ENCODE peak calls at places on chromosomes 16 and 17, in ten cellular contexts. One of them, this sample, is unnamed.

GRCh38 chr16:82368041-82368440 is 198.0 kb upstream of the MPHOSPH6 start:
- DNase-seq in cardiac muscle cell: peak
- DNase-seq in activated CD8-positive, alpha-beta T cell treated with anti-CD3 and anti-CD28 coated beads, Interleukin-2, amount 10 ng/mL, durations not matched to agents 7 days and 5 days: peak
- DNase-seq in HFFc6: no peak
- DNase-seq in HT1080: peak
- DNase-seq in Ammon's horn: peak
- DNase-seq in A549: peak
- DNase-seq in GM23338: peak
- DNase-seq in stimulated activated CD4-positive, alpha-beta T cell treated with anti-CD3 and anti-CD28 coated beads, Interleukin-1b, Interleukin-23, amount 100 ng/mL, for 24 hours: no peak
- DNase-seq in activated gamma-delta T cell treated with Interleukin-2 at 50 U/mL for 16 hours: no peak
- DNase-seq in this sample: no peak

GRCh38 chr16:7330709-7331108 is 1.9 kb upstream of the RBFOX1 start:
- DNase-seq in cardiac muscle cell: no peak
- DNase-seq in activated CD8-positive, alpha-beta T cell treated with anti-CD3 and anti-CD28 coated beads, Interleukin-2, amount 10 ng/mL, durations not matched to agents 7 days and 5 days: no peak
- DNase-seq in HFFc6: no peak
- DNase-seq in HT1080: no peak
- DNase-seq in Ammon's horn: no peak
- DNase-seq in A549: no peak
- DNase-seq in GM23338: no peak
- DNase-seq in stimulated activated CD4-positive, alpha-beta T cell treated with anti-CD3 and anti-CD28 coated beads, Interleukin-1b, Interleukin-23, amount 100 ng/mL, for 24 hours: no peak
- DNase-seq in activated gamma-delta T cell treated with Interleukin-2 at 50 U/mL for 16 hours: no peak
- DNase-seq in this sample: no peak

GRCh38 chr17:68734911-68735310 is 133.7 kb upstream of the FAM20A start:
- DNase-seq in cardiac muscle cell: no peak
- DNase-seq in activated CD8-positive, alpha-beta T cell treated with anti-CD3 and anti-CD28 coated beads, Interleukin-2, amount 10 ng/mL, durations not matched to agents 7 days and 5 days: no peak
- DNase-seq in HFFc6: no peak
- DNase-seq in HT1080: no peak
- DNase-seq in Ammon's horn: no peak
- DNase-seq in A549: no peak
- DNase-seq in GM23338: no peak
- DNase-seq in stimulated activated CD4-positive, alpha-beta T cell treated with anti-CD3 and anti-CD28 coated beads, Interleukin-1b, Interleukin-23, amount 100 ng/mL, for 24 hours: no peak
- DNase-seq in activated gamma-delta T cell treated with Interleukin-2 at 50 U/mL for 16 hours: no peak
- DNase-seq in this sample: no peak

GRCh38 chr16:72124761-72125634 is 31.4 kb downstream of the DHX38 start:
- DNase-seq in cardiac muscle cell: peak
- DNase-seq in activated CD8-positive, alpha-beta T cell treated with anti-CD3 and anti-CD28 coated beads, Interleukin-2, amount 10 ng/mL, durations not matched to agents 7 days and 5 days: peak
- DNase-seq in HFFc6: peak
- DNase-seq in HT1080: peak
- DNase-seq in Ammon's horn: peak
- DNase-seq in A549: peak
- DNase-seq in GM23338: peak
- DNase-seq in stimulated activated CD4-positive, alpha-beta T cell treated with anti-CD3 and anti-CD28 coated beads, Interleukin-1b, Interleukin-23, amount 100 ng/mL, for 24 hours: peak
- DNase-seq in activated gamma-delta T cell treated with Interleukin-2 at 50 U/mL for 16 hours: peak
- DNase-seq in this sample: peak

GRCh38 chr17:64148017-64148631 is 18.2 kb upstream of the ERN1 start:
- DNase-seq in cardiac muscle cell: peak
- DNase-seq in activated CD8-positive, alpha-beta T cell treated with anti-CD3 and anti-CD28 coated beads, Interleukin-2, amount 10 ng/mL, durations not matched to agents 7 days and 5 days: no peak
- DNase-seq in HFFc6: no peak
- DNase-seq in HT1080: peak
- DNase-seq in Ammon's horn: no peak
- DNase-seq in A549: no peak
- DNase-seq in GM23338: peak
- DNase-seq in stimulated activated CD4-positive, alpha-beta T cell treated with anti-CD3 and anti-CD28 coated beads, Interleukin-1b, Interleukin-23, amount 100 ng/mL, for 24 hours: no peak
- DNase-seq in activated gamma-delta T cell treated with Interleukin-2 at 50 U/mL for 16 hours: no peak
- DNase-seq in this sample: peak

GRCh38 chr17:1037238-1037879 is 40.4 kb downstream of the TIMM22 start:
- DNase-seq in cardiac muscle cell: no peak
- DNase-seq in activated CD8-positive, alpha-beta T cell treated with anti-CD3 and anti-CD28 coated beads, Interleukin-2, amount 10 ng/mL, durations not matched to agents 7 days and 5 days: no peak
- DNase-seq in HFFc6: no peak
- DNase-seq in HT1080: no peak
- DNase-seq in Ammon's horn: no peak
- DNase-seq in A549: no peak
- DNase-seq in GM23338: no peak
- DNase-seq in stimulated activated CD4-positive, alpha-beta T cell treated with anti-CD3 and anti-CD28 coated beads, Interleukin-1b, Interleukin-23, amount 100 ng/mL, for 24 hours: no peak
- DNase-seq in activated gamma-delta T cell treated with Interleukin-2 at 50 U/mL for 16 hours: no peak
- DNase-seq in this sample: no peak

GRCh38 chr16:84913315-84913714 is 93.5 kb downstream of the CRISPLD2 start:
- DNase-seq in cardiac muscle cell: no peak
- DNase-seq in activated CD8-positive, alpha-beta T cell treated with anti-CD3 and anti-CD28 coated beads, Interleukin-2, amount 10 ng/mL, durations not matched to agents 7 days and 5 days: no peak
- DNase-seq in HFFc6: no peak
- DNase-seq in HT1080: no peak
- DNase-seq in Ammon's horn: peak
- DNase-seq in A549: no peak
- DNase-seq in GM23338: no peak
- DNase-seq in stimulated activated CD4-positive, alpha-beta T cell treated with anti-CD3 and anti-CD28 coated beads, Interleukin-1b, Interleukin-23, amount 100 ng/mL, for 24 hours: no peak
- DNase-seq in activated gamma-delta T cell treated with Interleukin-2 at 50 U/mL for 16 hours: no peak
- DNase-seq in this sample: no peak

GRCh38 chr17:42182927-42183734 is 2.1 kb downstream of the HCRT start:
- DNase-seq in cardiac muscle cell: peak
- DNase-seq in activated CD8-positive, alpha-beta T cell treated with anti-CD3 and anti-CD28 coated beads, Interleukin-2, amount 10 ng/mL, durations not matched to agents 7 days and 5 days: no peak
- DNase-seq in HFFc6: peak
- DNase-seq in HT1080: peak
- DNase-seq in Ammon's horn: no peak
- DNase-seq in A549: peak
- DNase-seq in GM23338: no peak
- DNase-seq in stimulated activated CD4-positive, alpha-beta T cell treated with anti-CD3 and anti-CD28 coated beads, Interleukin-1b, Interleukin-23, amount 100 ng/mL, for 24 hours: no peak
- DNase-seq in activated gamma-delta T cell treated with Interleukin-2 at 50 U/mL for 16 hours: no peak
- DNase-seq in this sample: peak

GRCh38 chr17:77566151-77566550 is 392.4 kb upstream of the TNRC6C start:
- DNase-seq in cardiac muscle cell: no peak
- DNase-seq in activated CD8-positive, alpha-beta T cell treated with anti-CD3 and anti-CD28 coated beads, Interleukin-2, amount 10 ng/mL, durations not matched to agents 7 days and 5 days: no peak
- DNase-seq in HFFc6: no peak
- DNase-seq in HT1080: no peak
- DNase-seq in Ammon's horn: no peak
- DNase-seq in A549: no peak
- DNase-seq in GM23338: no peak
- DNase-seq in stimulated activated CD4-positive, alpha-beta T cell treated with anti-CD3 and anti-CD28 coated beads, Interleukin-1b, Interleukin-23, amount 100 ng/mL, for 24 hours: no peak
- DNase-seq in activated gamma-delta T cell treated with Interleukin-2 at 50 U/mL for 16 hours: no peak
- DNase-seq in this sample: no peak

GRCh38 chr16:83015871-83016270 is 389.1 kb downstream of the CDH13 start:
- DNase-seq in cardiac muscle cell: no peak
- DNase-seq in activated CD8-positive, alpha-beta T cell treated with anti-CD3 and anti-CD28 coated beads, Interleukin-2, amount 10 ng/mL, durations not matched to agents 7 days and 5 days: no peak
- DNase-seq in HFFc6: no peak
- DNase-seq in HT1080: no peak
- DNase-seq in Ammon's horn: no peak
- DNase-seq in A549: no peak
- DNase-seq in GM23338: no peak
- DNase-seq in stimulated activated CD4-positive, alpha-beta T cell treated with anti-CD3 and anti-CD28 coated beads, Interleukin-1b, Interleukin-23, amount 100 ng/mL, for 24 hours: no peak
- DNase-seq in activated gamma-delta T cell treated with Interleukin-2 at 50 U/mL for 16 hours: no peak
- DNase-seq in this sample: no peak

GRCh38 chr17:39082482-39082881 is 69.0 kb downstream of the PLXDC1 start:
- DNase-seq in cardiac muscle cell: peak
- DNase-seq in activated CD8-positive, alpha-beta T cell treated with anti-CD3 and anti-CD28 coated beads, Interleukin-2, amount 10 ng/mL, durations not matched to agents 7 days and 5 days: no peak
- DNase-seq in HFFc6: no peak
- DNase-seq in HT1080: no peak
- DNase-seq in Ammon's horn: no peak
- DNase-seq in A549: no peak
- DNase-seq in GM23338: no peak
- DNase-seq in stimulated activated CD4-positive, alpha-beta T cell treated with anti-CD3 and anti-CD28 coated beads, Interleukin-1b, Interleukin-23, amount 100 ng/mL, for 24 hours: no peak
- DNase-seq in activated gamma-delta T cell treated with Interleukin-2 at 50 U/mL for 16 hours: no peak
- DNase-seq in this sample: peak

GRCh38 chr17:75514299-75515228 is 773 bp downstream of the CASKIN2 start:
- DNase-seq in cardiac muscle cell: no peak
- DNase-seq in activated CD8-positive, alpha-beta T cell treated with anti-CD3 and anti-CD28 coated beads, Interleukin-2, amount 10 ng/mL, durations not matched to agents 7 days and 5 days: no peak
- DNase-seq in HFFc6: no peak
- DNase-seq in HT1080: no peak
- DNase-seq in Ammon's horn: no peak
- DNase-seq in A549: no peak
- DNase-seq in GM23338: peak
- DNase-seq in stimulated activated CD4-positive, alpha-beta T cell treated with anti-CD3 and anti-CD28 coated beads, Interleukin-1b, Interleukin-23, amount 100 ng/mL, for 24 hours: no peak
- DNase-seq in activated gamma-delta T cell treated with Interleukin-2 at 50 U/mL for 16 hours: no peak
- DNase-seq in this sample: no peak

GRCh38 chr16:12064291-12064690 is 87.8 kb downstream of the SNX29 start:
- DNase-seq in cardiac muscle cell: no peak
- DNase-seq in activated CD8-positive, alpha-beta T cell treated with anti-CD3 and anti-CD28 coated beads, Interleukin-2, amount 10 ng/mL, durations not matched to agents 7 days and 5 days: no peak
- DNase-seq in HFFc6: no peak
- DNase-seq in HT1080: no peak
- DNase-seq in Ammon's horn: no peak
- DNase-seq in A549: no peak
- DNase-seq in GM23338: no peak
- DNase-seq in stimulated activated CD4-positive, alpha-beta T cell treated with anti-CD3 and anti-CD28 coated beads, Interleukin-1b, Interleukin-23, amount 100 ng/mL, for 24 hours: no peak
- DNase-seq in activated gamma-delta T cell treated with Interleukin-2 at 50 U/mL for 16 hours: no peak
- DNase-seq in this sample: no peak

GRCh38 chr16:71923941-71924690 is 28.8 kb downstream of the IST1 start:
- DNase-seq in cardiac muscle cell: peak
- DNase-seq in activated CD8-positive, alpha-beta T cell treated with anti-CD3 and anti-CD28 coated beads, Interleukin-2, amount 10 ng/mL, durations not matched to agents 7 days and 5 days: no peak
- DNase-seq in HFFc6: peak
- DNase-seq in HT1080: peak
- DNase-seq in Ammon's horn: no peak
- DNase-seq in A549: no peak
- DNase-seq in GM23338: no peak
- DNase-seq in stimulated activated CD4-positive, alpha-beta T cell treated with anti-CD3 and anti-CD28 coated beads, Interleukin-1b, Interleukin-23, amount 100 ng/mL, for 24 hours: no peak
- DNase-seq in activated gamma-delta T cell treated with Interleukin-2 at 50 U/mL for 16 hours: no peak
- DNase-seq in this sample: peak

GRCh38 chr16:64304376-64304775 is 817.5 kb downstream of the CDH11 start:
- DNase-seq in cardiac muscle cell: no peak
- DNase-seq in activated CD8-positive, alpha-beta T cell treated with anti-CD3 and anti-CD28 coated beads, Interleukin-2, amount 10 ng/mL, durations not matched to agents 7 days and 5 days: no peak
- DNase-seq in HFFc6: no peak
- DNase-seq in HT1080: no peak
- DNase-seq in Ammon's horn: no peak
- DNase-seq in A549: no peak
- DNase-seq in GM23338: no peak
- DNase-seq in stimulated activated CD4-positive, alpha-beta T cell treated with anti-CD3 and anti-CD28 coated beads, Interleukin-1b, Interleukin-23, amount 100 ng/mL, for 24 hours: no peak
- DNase-seq in activated gamma-delta T cell treated with Interleukin-2 at 50 U/mL for 16 hours: no peak
- DNase-seq in this sample: no peak

GRCh38 chr17:38674749-38675615 is at the start of gene EPOP:
- DNase-seq in cardiac muscle cell: peak
- DNase-seq in activated CD8-positive, alpha-beta T cell treated with anti-CD3 and anti-CD28 coated beads, Interleukin-2, amount 10 ng/mL, durations not matched to agents 7 days and 5 days: peak
- DNase-seq in HFFc6: peak
- DNase-seq in HT1080: peak
- DNase-seq in Ammon's horn: peak
- DNase-seq in A549: peak
- DNase-seq in GM23338: peak
- DNase-seq in stimulated activated CD4-positive, alpha-beta T cell treated with anti-CD3 and anti-CD28 coated beads, Interleukin-1b, Interleukin-23, amount 100 ng/mL, for 24 hours: peak
- DNase-seq in activated gamma-delta T cell treated with Interleukin-2 at 50 U/mL for 16 hours: peak
- DNase-seq in this sample: peak

GRCh38 chr17:73232587-73233373 is 28.9 kb downstream of the CPSF4L start:
- DNase-seq in cardiac muscle cell: peak
- DNase-seq in activated CD8-positive, alpha-beta T cell treated with anti-CD3 and anti-CD28 coated beads, Interleukin-2, amount 10 ng/mL, durations not matched to agents 7 days and 5 days: peak
- DNase-seq in HFFc6: peak
- DNase-seq in HT1080: peak
- DNase-seq in Ammon's horn: peak
- DNase-seq in A549: peak
- DNase-seq in GM23338: peak
- DNase-seq in stimulated activated CD4-positive, alpha-beta T cell treated with anti-CD3 and anti-CD28 coated beads, Interleukin-1b, Interleukin-23, amount 100 ng/mL, for 24 hours: peak
- DNase-seq in activated gamma-delta T cell treated with Interleukin-2 at 50 U/mL for 16 hours: no peak
- DNase-seq in this sample: peak

GRCh38 chr16:57619606-57620315 is 8.7 kb upstream of the ADGRG1 start:
- DNase-seq in cardiac muscle cell: no peak
- DNase-seq in activated CD8-positive, alpha-beta T cell treated with anti-CD3 and anti-CD28 coated beads, Interleukin-2, amount 10 ng/mL, durations not matched to agents 7 days and 5 days: no peak
- DNase-seq in HFFc6: no peak
- DNase-seq in HT1080: no peak
- DNase-seq in Ammon's horn: no peak
- DNase-seq in A549: no peak
- DNase-seq in GM23338: peak
- DNase-seq in stimulated activated CD4-positive, alpha-beta T cell treated with anti-CD3 and anti-CD28 coated beads, Interleukin-1b, Interleukin-23, amount 100 ng/mL, for 24 hours: no peak
- DNase-seq in activated gamma-delta T cell treated with Interleukin-2 at 50 U/mL for 16 hours: no peak
- DNase-seq in this sample: no peak

GRCh38 chr16:47726031-47726675 is 265.0 kb downstream of the PHKB start:
- DNase-seq in cardiac muscle cell: peak
- DNase-seq in activated CD8-positive, alpha-beta T cell treated with anti-CD3 and anti-CD28 coated beads, Interleukin-2, amount 10 ng/mL, durations not matched to agents 7 days and 5 days: no peak
- DNase-seq in HFFc6: no peak
- DNase-seq in HT1080: no peak
- DNase-seq in Ammon's horn: no peak
- DNase-seq in A549: no peak
- DNase-seq in GM23338: no peak
- DNase-seq in stimulated activated CD4-positive, alpha-beta T cell treated with anti-CD3 and anti-CD28 coated beads, Interleukin-1b, Interleukin-23, amount 100 ng/mL, for 24 hours: no peak
- DNase-seq in activated gamma-delta T cell treated with Interleukin-2 at 50 U/mL for 16 hours: no peak
- DNase-seq in this sample: no peak

GRCh38 chr17:40111221-40112128 is 10.3 kb upstream of the MSL1 start:
- DNase-seq in cardiac muscle cell: peak
- DNase-seq in activated CD8-positive, alpha-beta T cell treated with anti-CD3 and anti-CD28 coated beads, Interleukin-2, amount 10 ng/mL, durations not matched to agents 7 days and 5 days: peak
- DNase-seq in HFFc6: peak
- DNase-seq in HT1080: peak
- DNase-seq in Ammon's horn: peak
- DNase-seq in A549: peak
- DNase-seq in GM23338: peak
- DNase-seq in stimulated activated CD4-positive, alpha-beta T cell treated with anti-CD3 and anti-CD28 coated beads, Interleukin-1b, Interleukin-23, amount 100 ng/mL, for 24 hours: no peak
- DNase-seq in activated gamma-delta T cell treated with Interleukin-2 at 50 U/mL for 16 hours: peak
- DNase-seq in this sample: peak

This sample was measured in astrocyte of the spinal cord.